ENCODE peak calls at places on chromosome 17, in seven cellular contexts. One of them, this sample, is unnamed.

GRCh38 chr17:76993636-76994035 is 125.4 kb downstream of the MGAT5B start:
- DNase-seq in spleen: no peak
- DNase-seq in HCT116: no peak
- DNase-seq in transverse colon: no peak
- DNase-seq in prostate gland: no peak
- DNase-seq in HL-60: no peak
- DNase-seq in sigmoid colon: no peak
- DNase-seq in this sample: no peak

GRCh38 chr17:33871720-33872535 is 383.2 kb upstream of the CCL2 start:
- DNase-seq in spleen: no peak
- DNase-seq in HCT116: no peak
- DNase-seq in transverse colon: no peak
- DNase-seq in prostate gland: no peak
- DNase-seq in HL-60: no peak
- DNase-seq in sigmoid colon: no peak
- DNase-seq in this sample: no peak

GRCh38 chr17:12815642-12816141 is 26.4 kb downstream of the ARHGAP44 start:
- DNase-seq in spleen: no peak
- DNase-seq in HCT116: no peak
- DNase-seq in transverse colon: no peak
- DNase-seq in prostate gland: no peak
- DNase-seq in HL-60: no peak
- DNase-seq in sigmoid colon: no peak
- DNase-seq in this sample: no peak

GRCh38 chr17:55346658-55347057 is 75.0 kb downstream of the MMD start:
- DNase-seq in spleen: no peak
- DNase-seq in HCT116: no peak
- DNase-seq in transverse colon: no peak
- DNase-seq in prostate gland: no peak
- DNase-seq in HL-60: no peak
- DNase-seq in sigmoid colon: no peak
- DNase-seq in this sample: no peak

GRCh38 chr17:78409191-78409621 is 30.8 kb downstream of the PGS1 start:
- DNase-seq in spleen: no peak
- DNase-seq in HCT116: no peak
- DNase-seq in transverse colon: peak
- DNase-seq in prostate gland: peak
- DNase-seq in HL-60: no peak
- DNase-seq in sigmoid colon: no peak
- DNase-seq in this sample: no peak

GRCh38 chr17:48541574-48542113 is 3.3 kb downstream of the HOXB2 start:
- DNase-seq in spleen: no peak
- DNase-seq in HCT116: no peak
- DNase-seq in transverse colon: peak
- DNase-seq in prostate gland: no peak
- DNase-seq in HL-60: no peak
- DNase-seq in sigmoid colon: peak
- DNase-seq in this sample: no peak

GRCh38 chr17:38922538-38923291 is 2.7 kb upstream of the LASP1NB start:
- DNase-seq in spleen: peak
- DNase-seq in HCT116: no peak
- DNase-seq in transverse colon: peak
- DNase-seq in prostate gland: peak
- DNase-seq in HL-60: no peak
- DNase-seq in sigmoid colon: peak
- DNase-seq in this sample: no peak

GRCh38 chr17:40993856-40994255 is at the start of gene KRTAP3-3:
- DNase-seq in spleen: no peak
- DNase-seq in HCT116: no peak
- DNase-seq in transverse colon: no peak
- DNase-seq in prostate gland: no peak
- DNase-seq in HL-60: no peak
- DNase-seq in sigmoid colon: no peak
- DNase-seq in this sample: no peak

GRCh38 chr17:63435681-63436522 is 10.2 kb downstream of the CYB561 start:
- DNase-seq in spleen: no peak
- DNase-seq in HCT116: no peak
- DNase-seq in transverse colon: peak
- DNase-seq in prostate gland: peak
- DNase-seq in HL-60: no peak
- DNase-seq in sigmoid colon: no peak
- DNase-seq in this sample: no peak

GRCh38 chr17:47009759-47010594 is 30.9 kb upstream of the RPRML start:
- DNase-seq in spleen: no peak
- DNase-seq in HCT116: no peak
- DNase-seq in transverse colon: no peak
- DNase-seq in prostate gland: no peak
- DNase-seq in HL-60: no peak
- DNase-seq in sigmoid colon: no peak
- DNase-seq in this sample: no peak

GRCh38 chr17:5762191-5762590 is 177.9 kb upstream of the NLRP1 start:
- DNase-seq in spleen: no peak
- DNase-seq in HCT116: no peak
- DNase-seq in transverse colon: no peak
- DNase-seq in prostate gland: no peak
- DNase-seq in HL-60: no peak
- DNase-seq in sigmoid colon: no peak
- DNase-seq in this sample: no peak

GRCh38 chr17:77541995-77542394 is 401.2 kb downstream of the SEC14L1 start:
- DNase-seq in spleen: no peak
- DNase-seq in HCT116: no peak
- DNase-seq in transverse colon: no peak
- DNase-seq in prostate gland: no peak
- DNase-seq in HL-60: no peak
- DNase-seq in sigmoid colon: no peak
- DNase-seq in this sample: no peak

GRCh38 chr17:74632196-74632540 is 8.6 kb upstream of the CD300E start:
- DNase-seq in spleen: no peak
- DNase-seq in HCT116: no peak
- DNase-seq in transverse colon: no peak
- DNase-seq in prostate gland: no peak
- DNase-seq in HL-60: no peak
- DNase-seq in sigmoid colon: no peak
- DNase-seq in this sample: no peak

GRCh38 chr17:4643676-4644075 is 2.2 kb upstream of the ALOX15 start:
- DNase-seq in spleen: no peak
- DNase-seq in HCT116: no peak
- DNase-seq in transverse colon: peak
- DNase-seq in prostate gland: no peak
- DNase-seq in HL-60: no peak
- DNase-seq in sigmoid colon: no peak
- DNase-seq in this sample: no peak

GRCh38 chr17:39517224-39517623 is 55.9 kb downstream of the CDK12 start:
- DNase-seq in spleen: no peak
- DNase-seq in HCT116: no peak
- DNase-seq in transverse colon: no peak
- DNase-seq in prostate gland: no peak
- DNase-seq in HL-60: no peak
- DNase-seq in sigmoid colon: no peak
- DNase-seq in this sample: no peak

GRCh38 chr17:68603027-68603426 is 1.9 kb upstream of the FAM20A start:
- DNase-seq in spleen: no peak
- DNase-seq in HCT116: no peak
- DNase-seq in transverse colon: no peak
- DNase-seq in prostate gland: no peak
- DNase-seq in HL-60: peak
- DNase-seq in sigmoid colon: no peak
- DNase-seq in this sample: no peak

GRCh38 chr17:68602267-68602644 is 1.1 kb upstream of the FAM20A start:
- DNase-seq in spleen: no peak
- DNase-seq in HCT116: no peak
- DNase-seq in transverse colon: no peak
- DNase-seq in prostate gland: no peak
- DNase-seq in HL-60: no peak
- DNase-seq in sigmoid colon: no peak
- DNase-seq in this sample: no peak

GRCh38 chr17:68600123-68600880 is 865 bp downstream of the FAM20A start:
- DNase-seq in spleen: peak
- DNase-seq in HCT116: no peak
- DNase-seq in transverse colon: peak
- DNase-seq in prostate gland: no peak
- DNase-seq in HL-60: peak
- DNase-seq in sigmoid colon: no peak
- DNase-seq in this sample: no peak

GRCh38 chr17:68600881-68601564 is at the start of gene FAM20A:
- DNase-seq in spleen: peak
- DNase-seq in HCT116: no peak
- DNase-seq in transverse colon: peak
- DNase-seq in prostate gland: no peak
- DNase-seq in HL-60: no peak
- DNase-seq in sigmoid colon: no peak
- DNase-seq in this sample: no peak

GRCh38 chr17:68601565-68602266 is 549 bp upstream of the FAM20A start:
- DNase-seq in spleen: no peak
- DNase-seq in HCT116: no peak
- DNase-seq in transverse colon: no peak
- DNase-seq in prostate gland: no peak
- DNase-seq in HL-60: no peak
- DNase-seq in sigmoid colon: no peak
- DNase-seq in this sample: no peak
- H3K4me3 ChIP-seq in spleen: peak
- H3K4me3 ChIP-seq in HCT116: no peak
- H3K4me3 ChIP-seq in transverse colon: peak
- H3K4me3 ChIP-seq in prostate gland: peak
- H3K4me3 ChIP-seq in HL-60: no peak
- H3K4me3 ChIP-seq in sigmoid colon: peak
- H3K4me3 ChIP-seq in this sample: no peak

GRCh38 chr17:52790359-52790955 is 631.9 kb upstream of the CA10 start:
- DNase-seq in spleen: no peak
- DNase-seq in HCT116: no peak
- DNase-seq in transverse colon: no peak
- DNase-seq in prostate gland: no peak
- DNase-seq in HL-60: no peak
- DNase-seq in sigmoid colon: no peak
- DNase-seq in this sample: no peak
- TF ChIP-seq POLR2AphosphoS5 in spleen: no peak
- TF ChIP-seq POLR2AphosphoS5 in HCT116: no peak
- TF ChIP-seq POLR2AphosphoS5 in transverse colon: no peak
- TF ChIP-seq POLR2AphosphoS5 in prostate gland: no peak
- TF ChIP-seq POLR2AphosphoS5 in HL-60: no peak
- TF ChIP-seq POLR2AphosphoS5 in sigmoid colon: no peak
- TF ChIP-seq POLR2AphosphoS5 in this sample: no peak

DNA sequence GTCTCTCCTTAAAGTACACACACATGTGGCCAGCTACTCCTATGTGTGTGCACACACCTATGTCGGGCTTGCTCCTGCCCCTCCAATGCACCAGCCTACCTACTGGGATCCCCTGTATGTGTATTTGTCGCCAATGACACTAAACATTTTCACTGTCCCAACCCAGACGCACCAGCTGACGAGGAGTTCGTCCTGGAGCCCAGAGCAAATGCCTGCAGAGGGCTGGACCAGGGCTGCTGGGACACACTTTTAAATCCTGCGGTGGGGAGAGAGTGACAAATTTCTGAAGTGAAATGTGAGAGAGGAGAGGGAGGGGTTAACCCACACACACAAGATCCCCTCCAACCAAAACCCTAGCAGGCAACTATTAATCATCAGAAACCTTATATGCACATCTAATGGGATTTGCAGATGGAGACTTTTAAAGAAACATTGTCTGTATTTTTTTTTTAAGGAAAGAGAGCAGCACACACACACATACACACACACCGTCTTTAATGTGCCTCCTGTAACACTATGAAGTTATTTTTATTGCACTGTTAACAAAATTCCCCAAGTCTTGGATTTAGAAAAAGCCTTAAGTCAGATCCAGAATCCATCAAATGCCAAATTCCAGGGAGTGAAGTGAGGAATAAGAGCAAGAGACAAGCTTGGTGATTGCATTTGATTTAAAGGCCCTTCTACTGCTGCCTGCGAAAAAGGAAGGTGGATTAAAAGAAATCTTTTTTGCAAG is at the start of gene MEOX1:
- DNase-seq in spleen: no peak
- DNase-seq in HCT116: no peak
- DNase-seq in transverse colon: no peak
- DNase-seq in prostate gland: no peak
- DNase-seq in HL-60: no peak
- DNase-seq in sigmoid colon: no peak
- DNase-seq in this sample: no peak
- H3K4me3 ChIP-seq in spleen: peak
- H3K4me3 ChIP-seq in HCT116: no peak
- H3K4me3 ChIP-seq in transverse colon: no peak
- H3K4me3 ChIP-seq in prostate gland: no peak
- H3K4me3 ChIP-seq in HL-60: no peak
- H3K4me3 ChIP-seq in sigmoid colon: peak
- H3K4me3 ChIP-seq in this sample: peak

DNA sequence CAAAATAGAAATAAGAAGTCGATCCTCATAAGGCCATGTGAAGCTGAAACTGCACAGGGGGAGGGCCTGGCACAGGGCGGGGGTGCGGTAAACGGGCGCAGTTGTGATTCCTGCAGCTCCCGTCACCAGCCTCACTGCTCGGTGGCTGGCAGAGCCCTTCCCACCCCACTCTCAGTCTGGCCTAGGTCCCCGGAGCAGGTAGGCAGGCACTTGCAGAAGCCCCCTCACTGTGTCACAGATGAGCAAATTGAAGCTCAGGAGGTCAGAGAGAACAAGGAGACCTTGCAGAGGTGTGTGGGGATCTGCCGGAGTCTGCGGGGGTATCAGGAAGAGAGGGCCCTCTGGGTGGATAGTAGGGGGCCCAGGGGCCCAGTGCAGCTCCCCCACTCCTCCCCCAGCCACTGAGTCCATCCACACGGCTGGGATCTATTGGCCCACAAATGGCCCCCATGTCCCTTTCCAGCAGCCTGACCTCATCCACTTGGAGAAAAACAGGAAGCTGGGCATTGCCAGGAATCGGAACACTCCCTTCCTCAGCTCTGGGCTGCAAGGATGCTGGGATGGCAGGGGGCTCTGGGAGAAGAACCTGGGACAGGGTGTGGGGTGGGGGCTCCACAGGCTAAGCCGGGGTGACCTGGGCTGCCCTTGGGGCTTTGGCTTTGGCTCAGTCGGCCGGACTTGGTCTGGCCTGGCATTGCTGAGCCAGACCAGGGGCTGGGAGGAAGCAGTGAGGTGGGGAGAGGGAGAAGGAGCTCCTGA is 21.4 kb upstream of the MAP3K14 start:
- DNase-seq in spleen: peak
- DNase-seq in HCT116: no peak
- DNase-seq in transverse colon: peak
- DNase-seq in prostate gland: no peak
- DNase-seq in HL-60: no peak
- DNase-seq in sigmoid colon: peak
- DNase-seq in this sample: no peak
- TF ChIP-seq POLR2AphosphoS5 in spleen: peak
- TF ChIP-seq POLR2AphosphoS5 in HCT116: no peak
- TF ChIP-seq POLR2AphosphoS5 in transverse colon: no peak
- TF ChIP-seq POLR2AphosphoS5 in prostate gland: no peak
- TF ChIP-seq POLR2AphosphoS5 in HL-60: no peak
- TF ChIP-seq POLR2AphosphoS5 in sigmoid colon: no peak
- TF ChIP-seq POLR2AphosphoS5 in this sample: no peak

This sample was measured in SK-N-MC.